ENCODE peak calls at places on chromosomes 13 and 19, in seven cellular contexts. One of them, this sample, is unnamed.
A peak's percentile ranks its signal among the peaks of the same experiment; 100 is the strongest.

GRCh38 chr19:51799311-51799997 is 4.5 kb downstream of the FPR3 start:
- DNase-seq in naive B cell: no peak
- DNase-seq in T-helper 2 cell treated with Interferon-gamma antibody and Interleukin-4, amounts not matched to agents 5 μg/mL and 100 μg/mL, for 36 hours: no peak
- DNase-seq in head of caudate nucleus: peak; percentile 35
- DNase-seq in pancreas: no peak
- DNase-seq in RWPE1: peak; percentile 85
- DNase-seq in stimulated activated CD4-positive, alpha-beta T cell treated with anti-CD3 and anti-CD28 coated beads, Interleukin-2, amount 100 ng/mL, for 4 hours: no peak
- DNase-seq in this sample: no peak

GRCh38 chr19:35557539-35558399 is 5.7 kb downstream of the ATP4A start:
- DNase-seq in RWPE1: peak; percentile 40
- DNase-seq in head of caudate nucleus: peak; percentile 34
- DNase-seq in naive B cell: peak; percentile 18
- DNase-seq in T-helper 2 cell treated with Interferon-gamma antibody and Interleukin-4, amounts not matched to agents 5 μg/mL and 100 μg/mL, for 36 hours: peak; percentile 40
- DNase-seq in pancreas: peak; percentile 87
- DNase-seq in stimulated activated CD4-positive, alpha-beta T cell treated with anti-CD3 and anti-CD28 coated beads, Interleukin-2, amount 100 ng/mL, for 4 hours: peak; percentile 34
- DNase-seq in this sample: no peak

GRCh38 chr19:1361601-1362384 is 21.9 kb upstream of the NDUFS7 start:
- DNase-seq in T-helper 2 cell treated with Interferon-gamma antibody and Interleukin-4, amounts not matched to agents 5 μg/mL and 100 μg/mL, for 36 hours: no peak
- DNase-seq in head of caudate nucleus: no peak
- DNase-seq in naive B cell: no peak
- DNase-seq in stimulated activated CD4-positive, alpha-beta T cell treated with anti-CD3 and anti-CD28 coated beads, Interleukin-2, amount 100 ng/mL, for 4 hours: no peak
- DNase-seq in RWPE1: no peak
- DNase-seq in pancreas: no peak
- DNase-seq in this sample: no peak

GRCh38 chr19:13160557-13160956 is 10.3 kb downstream of the IER2 start:
- DNase-seq in T-helper 2 cell treated with Interferon-gamma antibody and Interleukin-4, amounts not matched to agents 5 μg/mL and 100 μg/mL, for 36 hours: no peak
- DNase-seq in RWPE1: no peak
- DNase-seq in head of caudate nucleus: no peak
- DNase-seq in naive B cell: no peak
- DNase-seq in stimulated activated CD4-positive, alpha-beta T cell treated with anti-CD3 and anti-CD28 coated beads, Interleukin-2, amount 100 ng/mL, for 4 hours: no peak
- DNase-seq in pancreas: no peak
- DNase-seq in this sample: no peak

GRCh38 chr13:109668433-109669233 is 117.8 kb downstream of the IRS2 start:
- DNase-seq in T-helper 2 cell treated with Interferon-gamma antibody and Interleukin-4, amounts not matched to agents 5 μg/mL and 100 μg/mL, for 36 hours: no peak
- DNase-seq in RWPE1: no peak
- DNase-seq in head of caudate nucleus: no peak
- DNase-seq in stimulated activated CD4-positive, alpha-beta T cell treated with anti-CD3 and anti-CD28 coated beads, Interleukin-2, amount 100 ng/mL, for 4 hours: no peak
- DNase-seq in naive B cell: no peak
- DNase-seq in pancreas: no peak
- DNase-seq in this sample: no peak

GRCh38 chr13:92959790-92960189 is 266.8 kb upstream of the GPC6 start:
- DNase-seq in head of caudate nucleus: no peak
- DNase-seq in stimulated activated CD4-positive, alpha-beta T cell treated with anti-CD3 and anti-CD28 coated beads, Interleukin-2, amount 100 ng/mL, for 4 hours: no peak
- DNase-seq in naive B cell: no peak
- DNase-seq in T-helper 2 cell treated with Interferon-gamma antibody and Interleukin-4, amounts not matched to agents 5 μg/mL and 100 μg/mL, for 36 hours: no peak
- DNase-seq in pancreas: no peak
- DNase-seq in RWPE1: no peak
- DNase-seq in this sample: no peak

GRCh38 chr13:101516262-101516661 is 63.8 kb downstream of the ITGBL1 start:
- DNase-seq in RWPE1: no peak
- DNase-seq in naive B cell: no peak
- DNase-seq in head of caudate nucleus: no peak
- DNase-seq in T-helper 2 cell treated with Interferon-gamma antibody and Interleukin-4, amounts not matched to agents 5 μg/mL and 100 μg/mL, for 36 hours: no peak
- DNase-seq in pancreas: no peak
- DNase-seq in stimulated activated CD4-positive, alpha-beta T cell treated with anti-CD3 and anti-CD28 coated beads, Interleukin-2, amount 100 ng/mL, for 4 hours: no peak
- DNase-seq in this sample: no peak

GRCh38 chr13:41713405-41713804 is 247.5 kb downstream of the VWA8 start:
- DNase-seq in naive B cell: no peak
- DNase-seq in head of caudate nucleus: no peak
- DNase-seq in stimulated activated CD4-positive, alpha-beta T cell treated with anti-CD3 and anti-CD28 coated beads, Interleukin-2, amount 100 ng/mL, for 4 hours: no peak
- DNase-seq in pancreas: no peak
- DNase-seq in RWPE1: no peak
- DNase-seq in T-helper 2 cell treated with Interferon-gamma antibody and Interleukin-4, amounts not matched to agents 5 μg/mL and 100 μg/mL, for 36 hours: no peak
- DNase-seq in this sample: no peak

GRCh38 chr19:15378529-15379082 is 981 bp downstream of the AKAP8 start:
- DNase-seq in head of caudate nucleus: peak; percentile 31
- DNase-seq in naive B cell: peak; percentile 33
- DNase-seq in stimulated activated CD4-positive, alpha-beta T cell treated with anti-CD3 and anti-CD28 coated beads, Interleukin-2, amount 100 ng/mL, for 4 hours: peak; percentile 29
- DNase-seq in T-helper 2 cell treated with Interferon-gamma antibody and Interleukin-4, amounts not matched to agents 5 μg/mL and 100 μg/mL, for 36 hours: peak; percentile 41
- DNase-seq in RWPE1: peak; percentile 55
- DNase-seq in pancreas: peak; percentile 71
- DNase-seq in this sample: peak; percentile 22

GRCh38 chr13:35469781-35470380 is 6.6 kb downstream of the MAB21L1 start:
- DNase-seq in naive B cell: no peak
- DNase-seq in stimulated activated CD4-positive, alpha-beta T cell treated with anti-CD3 and anti-CD28 coated beads, Interleukin-2, amount 100 ng/mL, for 4 hours: no peak
- DNase-seq in RWPE1: no peak
- DNase-seq in head of caudate nucleus: no peak
- DNase-seq in T-helper 2 cell treated with Interferon-gamma antibody and Interleukin-4, amounts not matched to agents 5 μg/mL and 100 μg/mL, for 36 hours: no peak
- DNase-seq in pancreas: no peak
- DNase-seq in this sample: no peak

GRCh38 chr13:27151798-27152599 is 19.6 kb downstream of the USP12 start:
- DNase-seq in stimulated activated CD4-positive, alpha-beta T cell treated with anti-CD3 and anti-CD28 coated beads, Interleukin-2, amount 100 ng/mL, for 4 hours: no peak
- DNase-seq in head of caudate nucleus: no peak
- DNase-seq in pancreas: no peak
- DNase-seq in naive B cell: no peak
- DNase-seq in RWPE1: no peak
- DNase-seq in T-helper 2 cell treated with Interferon-gamma antibody and Interleukin-4, amounts not matched to agents 5 μg/mL and 100 μg/mL, for 36 hours: no peak
- DNase-seq in this sample: no peak

GRCh38 chr19:19304186-19304975 is 15.9 kb downstream of the SUGP1 start:
- DNase-seq in T-helper 2 cell treated with Interferon-gamma antibody and Interleukin-4, amounts not matched to agents 5 μg/mL and 100 μg/mL, for 36 hours: no peak
- DNase-seq in stimulated activated CD4-positive, alpha-beta T cell treated with anti-CD3 and anti-CD28 coated beads, Interleukin-2, amount 100 ng/mL, for 4 hours: no peak
- DNase-seq in head of caudate nucleus: no peak
- DNase-seq in RWPE1: no peak
- DNase-seq in pancreas: no peak
- DNase-seq in naive B cell: no peak
- DNase-seq in this sample: no peak

GRCh38 chr13:48654511-48654910 is 782 bp downstream of the CYSLTR2 start:
- DNase-seq in T-helper 2 cell treated with Interferon-gamma antibody and Interleukin-4, amounts not matched to agents 5 μg/mL and 100 μg/mL, for 36 hours: no peak
- DNase-seq in stimulated activated CD4-positive, alpha-beta T cell treated with anti-CD3 and anti-CD28 coated beads, Interleukin-2, amount 100 ng/mL, for 4 hours: no peak
- DNase-seq in RWPE1: no peak
- DNase-seq in head of caudate nucleus: no peak
- DNase-seq in pancreas: no peak
- DNase-seq in naive B cell: no peak
- DNase-seq in this sample: no peak

GRCh38 chr19:42277821-42278809 is 9.1 kb downstream of the CIC start:
- DNase-seq in RWPE1: peak; percentile 67
- DNase-seq in T-helper 2 cell treated with Interferon-gamma antibody and Interleukin-4, amounts not matched to agents 5 μg/mL and 100 μg/mL, for 36 hours: no peak
- DNase-seq in naive B cell: no peak
- DNase-seq in stimulated activated CD4-positive, alpha-beta T cell treated with anti-CD3 and anti-CD28 coated beads, Interleukin-2, amount 100 ng/mL, for 4 hours: no peak
- DNase-seq in pancreas: peak; percentile 62
- DNase-seq in head of caudate nucleus: no peak
- DNase-seq in this sample: no peak

GRCh38 chr19:10421240-10421948 is 1.1 kb downstream of the PDE4A start:
- DNase-seq in naive B cell: no peak
- DNase-seq in head of caudate nucleus: no peak
- DNase-seq in T-helper 2 cell treated with Interferon-gamma antibody and Interleukin-4, amounts not matched to agents 5 μg/mL and 100 μg/mL, for 36 hours: no peak
- DNase-seq in pancreas: no peak
- DNase-seq in stimulated activated CD4-positive, alpha-beta T cell treated with anti-CD3 and anti-CD28 coated beads, Interleukin-2, amount 100 ng/mL, for 4 hours: no peak
- DNase-seq in RWPE1: no peak
- DNase-seq in this sample: no peak